ENCODE peak calls at places on chromosomes 7 and 10, in four cellular contexts. W, C, O and N are unnamed samples.

GRCh38 chr7:15604166-15604565 is 42.4 kb upstream of the AGMO start:
- DNase-seq in C (no peak), W (no peak), O (no peak), N (no peak)

GRCh38 chr10:8034666-8035640 is 19.5 kb upstream of the GATA3 start:
- DNase-seq in O (peak; percentile 9), C (no peak), W (no peak), N (peak; percentile 11)

GRCh38 chr7:153065021-153065420 is 305.5 kb downstream of the ACTR3B start:
- DNase-seq in W (no peak), O (no peak), C (no peak), N (no peak)

GRCh38 chr10:114714281-114714741 is 56.2 kb upstream of the ABLIM1 start:
- DNase-seq in C (peak; percentile 20), O (no peak), W (peak; percentile 49), N (no peak)

GRCh38 chr10:63173468-63174227 is 40.5 kb downstream of the NRBF2 start:
- DNase-seq in C (no peak), O (no peak), W (no peak), N (no peak)

GRCh38 chr10:3778708-3779108 is 6.3 kb downstream of the KLF6 start:
- DNase-seq in C (no peak), O (no peak), W (no peak), N (no peak)

GRCh38 chr7:105187302-105188169 is 173.5 kb downstream of the KMT2E start:
- DNase-seq in W (no peak), O (no peak), C (no peak), N (no peak)

GRCh38 chr7:82631998-82632397 is 188.4 kb upstream of the CACNA2D1 start:
- DNase-seq in O (no peak), W (no peak), C (no peak), N (no peak)

GRCh38 chr10:3452683-3453388 is 280.3 kb upstream of the PITRM1 start:
- DNase-seq in C (no peak), O (no peak), W (no peak), N (no peak)

GRCh38 chr10:28533571-28534304 is 820 bp downstream of the WAC start:
- DNase-seq in C (peak; percentile 46), O (peak; percentile 73), W (peak; percentile 38), N (no peak)

GRCh38 chr10:12264204-12264908 is 68.4 kb downstream of the CDC123 start:
- DNase-seq in O (peak; percentile 82), C (peak; percentile 57), W (peak; percentile 81), N (peak; percentile 68)

GRCh38 chr7:30136339-30136738 is 1.6 kb downstream of the MTURN start:
- DNase-seq in C (no peak), W (no peak), O (no peak), N (no peak)

GRCh38 chr7:23487670-23488069 is 17.4 kb upstream of the IGF2BP3 start:
- DNase-seq in O (no peak), W (no peak), C (no peak), N (no peak)

GRCh38 chr10:33252794-33253203 is 81.7 kb downstream of the NRP1 start:
- DNase-seq in O (no peak), C (no peak), W (no peak), N (no peak)

GRCh38 chr10:14571866-14572507 is 202.7 kb downstream of the FAM107B start:
- DNase-seq in O (peak; percentile 53), W (no peak), C (peak; percentile 75), N (no peak)